ENCODE peak calls at places on chromosomes 3 and 15, in seven cellular contexts. H, C, I, O, K, P and A are unnamed samples.
A peak's percentile ranks its signal among the peaks of the same experiment; 100 is the strongest.

GRCh38 chr3:117443014-117443413 is 733.4 kb downstream of the TUSC7 start:
- DNase-seq in H (no peak), C (no peak), I (no peak), O (no peak), K (no peak), P (no peak), A (no peak)

GRCh38 chr3:8500208-8500961 is 1.2 kb upstream of the LMCD1 start:
- DNase-seq in H (no peak), C (peak; percentile 94), I (no peak), O (no peak), K (no peak), P (no peak), A (no peak)

GRCh38 chr3:170128259-170128976 is 53.1 kb downstream of the PHC3 start:
- DNase-seq in H (no peak), C (no peak), I (no peak), O (no peak), K (no peak), P (no peak), A (no peak)

GRCh38 chr15:35725353-35725752 is 179.4 kb upstream of the DPH6 start:
- DNase-seq in H (no peak), C (peak; percentile 97), I (no peak), O (no peak), K (no peak), P (no peak), A (no peak)

GRCh38 chr3:44628716-44629115 is 3.9 kb downstream of the ZNF197 start:
- DNase-seq in H (no peak), C (no peak), I (no peak), O (no peak), K (no peak), P (no peak), A (no peak)

GRCh38 chr3:124832782-124833709 is 54.1 kb downstream of the ITGB5 start:
- DNase-seq in H (no peak), C (peak; percentile 48), I (no peak), O (no peak), K (no peak), P (no peak), A (no peak)

GRCh38 chr3:16319307-16319706 is 54.3 kb downstream of the OXNAD1 start:
- DNase-seq in H (peak; percentile 21), C (peak; percentile 33), I (no peak), O (no peak), K (no peak), P (no peak), A (no peak)

GRCh38 chr3:183370391-183370790 is 58.0 kb downstream of the MCF2L2 start:
- DNase-seq in H (no peak), C (peak; percentile 10), I (no peak), O (no peak), K (no peak), P (no peak), A (no peak)

GRCh38 chr15:95972136-95972553 is 358.4 kb upstream of the NR2F2 start:
- DNase-seq in H (no peak), C (no peak), I (no peak), O (no peak), K (no peak), P (no peak), A (no peak)

GRCh38 chr3:71703796-71704195 is 21.4 kb downstream of the EIF4E3 start:
- DNase-seq in H (no peak), C (no peak), I (no peak), O (no peak), K (no peak), P (no peak), A (no peak)

GRCh38 chr3:65785065-65785645 is 253.6 kb downstream of the MAGI1 start:
- DNase-seq in H (peak; percentile 5), C (peak; percentile 41), I (no peak), O (no peak), K (no peak), P (no peak), A (peak; percentile 20)

GRCh38 chr3:15325228-15325627 is 7.2 kb downstream of the SH3BP5 start:
- DNase-seq in H (no peak), C (peak; percentile 76), I (no peak), O (no peak), K (no peak), P (no peak), A (no peak)

GRCh38 chr3:61875073-61875472 is 313.7 kb downstream of the PTPRG start:
- DNase-seq in H (no peak), C (no peak), I (no peak), O (no peak), K (no peak), P (no peak), A (no peak)

GRCh38 chr3:177981576-177981975 is 554.7 kb upstream of the KCNMB2 start:
- DNase-seq in H (no peak), C (no peak), I (no peak), O (no peak), K (no peak), P (no peak), A (no peak)

GRCh38 chr3:85360742-85361387 is 402.1 kb downstream of the CADM2 start:
- DNase-seq in H (peak; percentile 6), C (peak; percentile 83), I (no peak), O (no peak), K (no peak), P (no peak), A (peak; percentile 45)

GRCh38 chr3:63132456-63133250 is 145.5 kb upstream of the SYNPR start:
- DNase-seq in H (no peak), C (no peak), I (no peak), O (no peak), K (no peak), P (no peak), A (no peak)
- H3K27ac ChIP-seq in H (no peak overlapping the region), C (no peak overlapping the region), I (no peak overlapping the region), O (no peak overlapping the region), K (no peak overlapping the region), P (no peak overlapping the region), A (no peak overlapping the region)

DNA sequence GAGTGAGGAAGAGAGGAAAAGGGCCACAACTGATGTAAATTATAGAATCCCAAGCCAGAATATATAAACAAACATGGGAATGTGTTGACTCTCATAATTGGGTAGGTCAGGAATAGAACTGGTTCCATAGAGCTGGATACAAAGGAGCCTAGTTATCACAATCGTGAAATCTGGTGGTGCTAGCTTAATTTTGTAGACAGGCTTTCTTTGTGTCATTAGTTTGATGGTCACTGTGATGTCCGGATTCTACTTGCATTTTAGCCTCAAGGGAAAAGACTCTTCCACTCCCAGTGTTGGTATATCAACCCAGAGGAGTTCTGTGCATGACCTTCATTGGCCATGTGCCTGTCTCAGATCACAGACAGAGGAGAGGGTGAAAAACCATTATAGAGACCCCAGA is 81.8 kb downstream of the NLGN1 start:
- DNase-seq in H (no peak), C (no peak), I (no peak), O (no peak), K (no peak), P (no peak), A (no peak)
- H3K4me3 ChIP-seq in H (no peak overlapping the region), C (no peak overlapping the region), I (no peak overlapping the region), O (no peak overlapping the region), K (no peak overlapping the region), P (no peak overlapping the region), A (no peak overlapping the region)

GRCh38 chr3:126113733-126114132 is 29.8 kb upstream of the SLC41A3 start:
- DNase-seq in H (peak; percentile 31), C (no peak), I (no peak), O (peak; percentile 37), K (no peak), P (peak; percentile 48), A (no peak)

GRCh38 chr3:126114406-126115386 is 30.8 kb upstream of the SLC41A3 start:
- DNase-seq in H (no peak), C (no peak), I (no peak), O (peak; percentile 48), K (no peak), P (peak; percentile 56), A (no peak)

GRCh38 chr3:126112531-126113237 is 28.8 kb upstream of the SLC41A3 start:
- DNase-seq in H (no peak), C (no peak), I (no peak), O (peak; percentile 53), K (peak; percentile 57), P (peak; percentile 51), A (no peak)

GRCh38 chr3:126111566-126112475 is 27.9 kb upstream of the SLC41A3 start:
- DNase-seq in H (no peak), C (no peak), I (no peak), O (peak; percentile 51), K (peak; percentile 58), P (peak; percentile 47), A (no peak)

DNA sequence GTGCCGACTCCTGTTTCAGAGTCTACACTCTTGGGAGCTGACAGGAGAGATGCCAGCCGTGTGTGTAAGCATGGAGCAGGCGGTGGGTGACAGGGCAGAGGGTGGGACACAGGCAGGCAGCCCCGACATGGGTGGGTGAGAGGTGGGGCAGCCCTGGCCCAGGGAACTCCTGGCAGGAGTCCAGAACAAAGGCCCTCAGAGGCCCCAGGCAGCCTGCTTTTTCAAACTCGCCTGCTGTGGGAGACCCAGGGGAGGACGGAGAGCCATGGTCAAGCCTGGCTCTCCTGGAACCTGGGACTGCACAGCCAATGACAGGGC is 29.3 kb upstream of the SLC41A3 start:
- DNase-seq in H (no peak), C (no peak), I (no peak), O (peak; percentile 51), K (peak; percentile 39), P (peak; percentile 51), A (no peak)
- H3K27ac ChIP-seq in H (no peak overlapping the region), C (no peak overlapping the region), I (no peak overlapping the region), O (no peak overlapping the region), K (no peak overlapping the region), P (no peak overlapping the region), A (no peak overlapping the region)

GRCh38 chr3:50299929-50300680 is 900 bp upstream of the HYAL3 start:
- DNase-seq in H (no peak), C (no peak), I (no peak), O (peak; percentile 77), K (no peak), P (peak; percentile 70), A (no peak)
- H3K4me3 ChIP-seq in H (peak overlapping the region; percentile 44), C (peak overlapping the region; percentile 52), I (no peak overlapping the region), O (peak overlapping the region; percentile 86), K (peak overlapping the region; percentile 67), P (peak overlapping the region; percentile 4), A (no peak overlapping the region)

DNA sequence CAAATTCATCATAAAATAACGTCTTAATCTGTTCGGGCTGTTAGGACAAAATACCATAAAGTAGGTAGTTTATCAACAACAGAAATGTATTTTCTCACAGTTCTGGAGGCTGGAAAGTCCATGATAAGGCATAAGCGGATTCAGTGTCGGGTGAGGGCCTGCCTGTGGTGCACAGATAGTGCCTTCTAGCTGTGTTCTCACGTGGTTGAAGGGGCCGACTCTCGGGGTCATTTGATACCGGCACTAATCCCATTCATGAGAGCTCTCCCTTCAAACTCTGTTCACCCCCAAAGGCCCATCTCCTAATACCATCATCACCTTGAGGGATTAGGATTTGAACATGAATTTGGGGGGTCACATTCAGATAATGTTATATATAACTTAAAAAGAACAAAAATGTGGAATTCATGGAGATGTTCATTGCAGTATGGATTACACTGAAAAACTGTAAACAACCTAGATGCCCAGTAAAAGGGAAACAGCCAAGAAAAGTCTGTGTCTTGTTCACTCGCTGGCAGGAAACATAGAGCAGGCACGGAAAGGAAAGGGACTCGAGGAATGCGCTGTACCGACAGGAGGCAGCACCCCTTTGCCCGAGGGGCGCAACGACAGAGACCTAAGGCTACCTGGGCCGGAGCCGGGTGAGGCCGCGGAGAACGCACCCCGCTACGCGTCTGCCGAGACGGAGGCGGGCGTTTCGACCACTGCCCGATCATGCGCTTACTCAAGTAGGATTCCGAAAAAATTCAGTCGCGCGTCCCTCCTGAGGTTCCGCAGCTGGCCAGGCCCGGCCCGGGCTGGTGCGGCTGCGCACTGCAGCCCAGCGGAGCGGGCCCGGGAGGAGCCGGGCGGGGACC is 1.1 kb upstream of the MAN2A2 start:
- DNase-seq in H (peak; percentile 99), C (peak; percentile 83), I (peak; percentile 95), O (peak; percentile 87), K (peak; percentile 90), P (peak; percentile 87), A (no peak)
- H3K27ac ChIP-seq in H (peak overlapping the region; percentile 88), C (no peak overlapping the region), I (peak overlapping the region; percentile 97), O (peak overlapping the region; percentile 94), K (peak overlapping the region; percentile 92), P (peak overlapping the region; percentile 84), A (no peak overlapping the region)